ENCODE peak calls at places on chromosome 7, in ten cellular contexts. S is iris pigment epithelial cell; L is activated T-cell treated with anti-CD3 and anti-CD28 coated beads, Interleukin-2, amount 50 U/mL, for 48 hours; I is GM13977; Q is NCI-H1092; M is PC-9; D is SW 1271; B is hepatocyte; R is anterior cingulate cortex; O is GM12865. U is an unnamed sample.

GRCh38 chr7:50595538-50596102 is 30.4 kb upstream of the DDC start:
- DNase-seq in B (peak), M (no peak), R (peak), O (peak), I (no peak), L (peak), Q (peak), S (peak), D (no peak), U (no peak)

GRCh38 chr7:43372656-43373355 is 210.1 kb upstream of the STK17A start:
- DNase-seq in I (no peak), M (no peak), D (no peak), S (no peak), R (no peak), B (no peak), L (no peak), Q (no peak), O (no peak), U (no peak)

GRCh38 chr7:116259156-116259555 is 48.8 kb downstream of the TES start:
- DNase-seq in O (no peak), R (no peak), Q (no peak), B (no peak), M (no peak), I (no peak), D (no peak), L (no peak), S (peak), U (no peak)

GRCh38 chr7:15703732-15704131 is 17.2 kb upstream of the MEOX2 start:
- DNase-seq in Q (no peak), R (no peak), B (no peak), S (no peak), O (no peak), M (no peak), D (no peak), L (no peak), I (no peak), U (no peak)

GRCh38 chr7:46486264-46487206 is 565.5 kb upstream of the IGFBP3 start:
- DNase-seq in O (peak), R (no peak), D (no peak), Q (no peak), L (no peak), B (peak), M (no peak), S (peak), I (no peak), U (no peak)

GRCh38 chr7:95859434-95859833 is 87.1 kb downstream of the DYNC1I1 start:
- DNase-seq in L (no peak), M (no peak), D (no peak), R (no peak), B (peak), Q (no peak), S (peak), O (no peak), I (no peak), U (no peak)

GRCh38 chr7:120993575-120994191 is 5.2 kb downstream of the CPED1 start:
- DNase-seq in Q (no peak), L (no peak), D (no peak), M (no peak), S (peak), I (no peak), R (no peak), B (no peak), O (no peak), U (no peak)

GRCh38 chr7:82605247-82605864 is 161.8 kb upstream of the CACNA2D1 start:
- DNase-seq in D (peak), M (no peak), B (peak), I (peak), L (no peak), S (peak), O (peak), R (no peak), Q (peak), U (no peak)

GRCh38 chr7:156816943-156817572 is 75.9 kb downstream of the LMBR1 start:
- DNase-seq in R (no peak), M (no peak), L (no peak), Q (peak), S (peak), O (peak), D (peak), I (peak), B (peak), U (no peak)

GRCh38 chr7:112503361-112504023 is 22.7 kb downstream of the LSMEM1 start:
- DNase-seq in L (no peak), I (no peak), R (no peak), O (no peak), S (no peak), Q (no peak), M (no peak), B (no peak), D (no peak), U (no peak)